ENCODE peak calls at places on chromosome 11, in seven cellular contexts. F is GM06990, I is breast epithelium, Y is esophagus squamous epithelium, S is A549, J is IMR-90, K is astrocyte. T is an unnamed sample.

GRCh38 chr11:65532388-65533064 is 7.6 kb downstream of the SCYL1 start:
- DNase-seq in K (no peak), Y (no peak), S (no peak), I (no peak), F (no peak), J (no peak), T (no peak)

GRCh38 chr11:106853850-106854401 is 164.3 kb downstream of the GUCY1A2 start:
- DNase-seq in Y (no peak), J (no peak), F (no peak), I (no peak), K (no peak), S (no peak), T (no peak)

GRCh38 chr11:111416231-111416960 is 37.3 kb upstream of the POU2AF1 start:
- DNase-seq in F (no peak), S (no peak), K (no peak), J (no peak), I (no peak), Y (no peak), T (no peak)

GRCh38 chr11:12599408-12600143 is 74.6 kb upstream of the TEAD1 start:
- DNase-seq in F (peak), S (peak), J (no peak), I (no peak), K (no peak), Y (no peak), T (no peak)

GRCh38 chr11:61577383-61578118 is 3.3 kb downstream of the SYT7 start:
- DNase-seq in F (no peak), I (no peak), J (no peak), Y (no peak), K (no peak), S (no peak), T (no peak)

GRCh38 chr11:12591706-12592105 is 82.5 kb upstream of the TEAD1 start:
- DNase-seq in K (no peak), S (no peak), F (no peak), I (no peak), J (no peak), Y (no peak), T (no peak)

GRCh38 chr11:111939836-111940604 is 2.9 kb downstream of the DIXDC1 start:
- DNase-seq in K (peak), F (no peak), Y (no peak), J (peak), S (no peak), I (no peak), T (no peak)

GRCh38 chr11:96426356-96427103 is 36.7 kb downstream of the JRKL start:
- DNase-seq in Y (no peak), J (peak), K (peak), I (no peak), S (peak), F (no peak), T (peak)

GRCh38 chr11:29119116-29119515 is 897.7 kb downstream of the KCNA4 start:
- DNase-seq in K (peak), J (peak), Y (no peak), S (no peak), I (no peak), F (no peak), T (no peak)

GRCh38 chr11:126808851-126809250 is 191.7 kb downstream of the KIRREL3 start:
- DNase-seq in F (no peak), I (no peak), J (peak), Y (no peak), K (no peak), S (no peak), T (no peak)

GRCh38 chr11:130025371-130025770 is 22.7 kb upstream of the PRDM10 start:
- DNase-seq in Y (no peak), J (no peak), F (no peak), S (no peak), I (no peak), K (no peak), T (no peak)

GRCh38 chr11:13269775-13270174 is 7.8 kb upstream of the BMAL1 start:
- DNase-seq in S (no peak), I (peak), Y (no peak), J (peak), K (peak), F (no peak), T (no peak)

GRCh38 chr11:10770626-10771254 is 19.7 kb downstream of the CTR9 start:
- DNase-seq in I (no peak), K (peak), F (no peak), J (peak), S (peak), Y (no peak), T (no peak)

GRCh38 chr11:704189-704798 is 1.7 kb upstream of the EPS8L2 start:
- DNase-seq in J (no peak), Y (no peak), K (no peak), I (no peak), F (no peak), S (no peak), T (no peak)

GRCh38 chr11:77345621-77346020 is 44.1 kb upstream of the GDPD4 start:
- DNase-seq in K (peak), F (no peak), S (no peak), Y (no peak), J (peak), I (no peak), T (no peak)

GRCh38 chr11:125263268-125263790 is 98.8 kb downstream of the PKNOX2 start:
- DNase-seq in S (no peak), K (peak), J (peak), F (no peak), Y (no peak), I (no peak), T (no peak)

GRCh38 chr11:131591051-131591461 is 220.6 kb downstream of the NTM start:
- DNase-seq in Y (no peak), F (no peak), S (no peak), K (no peak), I (no peak), J (no peak), T (no peak)

GRCh38 chr11:46675288-46675851 is 25.0 kb downstream of the ARHGAP1 start:
- DNase-seq in S (peak), K (peak), I (peak), F (no peak), J (peak), Y (no peak), T (no peak)

DNA sequence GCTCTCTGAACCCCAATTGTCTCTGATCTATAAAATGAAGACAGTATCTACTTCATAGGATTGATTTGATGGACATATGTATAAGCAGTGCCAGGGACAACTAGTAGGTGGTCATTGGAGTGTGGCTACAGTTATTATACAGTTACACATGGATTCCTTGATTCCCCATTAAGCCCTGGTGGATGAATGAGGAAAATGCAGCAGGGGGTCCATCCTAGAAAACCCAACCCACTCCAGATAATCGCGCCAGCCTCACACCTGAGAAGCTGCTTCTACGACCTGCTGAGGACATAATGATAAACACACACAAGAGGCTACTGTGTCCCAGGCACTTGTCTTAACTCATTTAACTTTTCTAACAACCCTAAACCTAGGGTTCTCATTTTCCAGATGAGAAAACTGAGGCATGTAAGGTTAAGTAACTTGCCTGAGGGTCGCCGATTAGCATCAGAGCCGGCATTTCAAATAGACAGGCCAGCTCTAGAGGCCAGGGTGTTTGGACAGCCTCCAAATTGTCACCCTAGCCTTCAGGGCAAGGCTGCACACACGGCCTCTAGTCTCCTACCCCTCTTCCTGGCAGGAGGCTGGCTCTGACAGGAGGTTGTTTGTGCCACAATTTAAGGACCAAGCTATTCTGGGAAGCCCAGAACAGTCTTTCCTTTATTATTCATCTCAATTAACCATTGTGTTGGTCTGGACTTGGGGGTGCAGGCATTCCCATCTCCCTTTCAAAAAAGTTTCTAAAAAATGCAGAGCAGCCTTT is 3.8 kb upstream of the C11orf91 start:
- DNase-seq in I (no peak), K (no peak), S (no peak), J (no peak), F (no peak), Y (no peak), T (no peak)
- TF ChIP-seq CTCF in I (no peak), K (peak), S (no peak), J (peak), F (no peak), Y (no peak), T (no peak)

DNA sequence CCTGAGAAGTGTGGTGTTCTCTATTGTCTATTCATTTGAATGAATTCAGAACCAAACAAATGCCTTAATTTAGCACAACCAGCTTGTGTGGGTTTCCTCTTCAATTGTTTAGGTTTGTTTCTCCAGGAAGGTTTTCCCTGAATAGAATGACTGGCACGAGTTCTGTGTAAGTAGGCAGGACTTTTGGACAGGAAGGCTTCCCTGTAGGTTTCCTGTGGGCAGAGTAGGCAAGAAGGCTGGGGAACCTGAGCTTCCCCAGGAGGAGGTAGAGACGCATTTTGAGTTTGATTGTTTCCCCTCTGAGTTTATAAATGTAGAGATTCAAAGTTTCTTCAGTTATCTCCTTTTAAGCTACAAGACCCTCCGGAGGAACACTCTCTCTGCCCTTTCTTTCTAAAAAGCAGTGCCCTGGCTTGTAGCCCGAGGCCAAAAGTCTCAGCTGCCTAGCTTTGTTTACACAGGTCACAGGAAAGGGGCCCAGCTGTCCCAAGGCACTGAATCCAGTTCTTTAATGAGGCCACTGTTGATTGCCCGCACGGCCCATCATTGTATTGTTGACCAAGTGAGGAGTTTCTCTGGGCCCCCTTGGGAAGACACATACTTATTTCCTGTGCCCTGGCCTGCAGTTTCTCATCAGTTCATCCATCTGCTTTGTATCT is 66.6 kb upstream of the RDX start:
- DNase-seq in J (no peak), F (no peak), Y (no peak), K (no peak), S (no peak), I (no peak), T (no peak)
- H3K4me3 ChIP-seq in J (no peak), F (no peak), Y (no peak), K (no peak), S (no peak), I (no peak), T (no peak)

GRCh38 chr11:73246303-73246702 is 25.8 kb upstream of the P2RY6 start:
- DNase-seq in S (no peak), Y (no peak), I (no peak), J (no peak), K (no peak), F (no peak), T (no peak)

GRCh38 chr11:73242291-73243092 is 24.4 kb downstream of the P2RY2 start:
- DNase-seq in J (peak), I (peak), S (peak), K (peak), Y (no peak), F (peak), T (no peak)

GRCh38 chr11:73245461-73245860 is 26.7 kb upstream of the P2RY6 start:
- DNase-seq in K (no peak), I (no peak), J (no peak), S (no peak), F (no peak), Y (no peak), T (no peak)

GRCh38 chr11:73243093-73243485 is 25.0 kb downstream of the P2RY2 start:
- DNase-seq in K (no peak), S (no peak), Y (no peak), J (no peak), F (no peak), I (no peak), T (no peak)

DNA sequence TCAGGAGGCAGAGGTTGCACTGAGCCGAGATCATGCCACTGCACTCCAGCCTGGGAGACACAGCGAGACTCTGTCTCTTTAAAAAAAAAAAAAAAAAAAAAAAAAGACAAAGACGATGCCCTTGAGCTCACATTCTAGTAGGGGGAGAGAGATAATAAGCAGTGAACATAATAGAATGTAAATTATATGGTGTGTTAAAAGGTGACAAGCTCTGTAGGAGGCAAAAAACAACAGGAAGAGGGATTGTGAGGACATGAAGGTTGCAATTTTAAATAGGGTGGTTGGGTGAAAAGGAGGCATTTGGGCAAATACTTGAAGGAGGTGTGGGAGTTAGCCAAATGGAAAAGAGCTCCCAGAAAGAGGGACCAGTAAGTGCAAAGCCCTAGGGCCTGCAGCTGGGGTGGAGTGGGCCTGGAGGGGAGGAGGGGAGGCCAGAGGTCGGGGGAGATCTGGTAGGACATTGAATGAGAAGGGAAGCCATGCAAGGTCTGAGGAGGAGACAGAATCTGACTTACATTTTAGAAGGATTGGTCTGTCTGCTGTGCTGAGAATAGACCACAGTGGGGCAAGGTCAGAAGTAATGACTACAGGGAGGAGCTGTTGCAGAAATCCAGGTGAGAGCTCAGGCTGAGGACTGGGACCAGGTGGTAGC is 26.6 kb downstream of the P2RY2 start:
- DNase-seq in K (no peak), I (no peak), S (no peak), F (no peak), J (no peak), Y (no peak), T (no peak)
- TF ChIP-seq CTCF in K (no peak), I (no peak), S (no peak), F (no peak), J (no peak), Y (no peak), T (no peak)

GRCh38 chr11:123357353-123357989 is 72.6 kb upstream of the GRAMD1B start:
- DNase-seq in J (no peak), K (no peak), S (no peak), F (no peak), I (no peak), Y (no peak), T (no peak)

GRCh38 chr11:123354371-123354770 is 75.7 kb upstream of the GRAMD1B start:
- DNase-seq in F (no peak), S (no peak), K (no peak), J (no peak), Y (no peak), I (no peak), T (no peak)

GRCh38 chr11:123356539-123356938 is 73.5 kb upstream of the GRAMD1B start:
- DNase-seq in J (no peak), F (no peak), K (no peak), Y (no peak), S (no peak), I (no peak), T (no peak)

GRCh38 chr11:123360267-123360936 is 69.7 kb upstream of the GRAMD1B start:
- DNase-seq in J (no peak), S (no peak), I (no peak), Y (no peak), F (no peak), K (no peak), T (no peak)

DNA sequence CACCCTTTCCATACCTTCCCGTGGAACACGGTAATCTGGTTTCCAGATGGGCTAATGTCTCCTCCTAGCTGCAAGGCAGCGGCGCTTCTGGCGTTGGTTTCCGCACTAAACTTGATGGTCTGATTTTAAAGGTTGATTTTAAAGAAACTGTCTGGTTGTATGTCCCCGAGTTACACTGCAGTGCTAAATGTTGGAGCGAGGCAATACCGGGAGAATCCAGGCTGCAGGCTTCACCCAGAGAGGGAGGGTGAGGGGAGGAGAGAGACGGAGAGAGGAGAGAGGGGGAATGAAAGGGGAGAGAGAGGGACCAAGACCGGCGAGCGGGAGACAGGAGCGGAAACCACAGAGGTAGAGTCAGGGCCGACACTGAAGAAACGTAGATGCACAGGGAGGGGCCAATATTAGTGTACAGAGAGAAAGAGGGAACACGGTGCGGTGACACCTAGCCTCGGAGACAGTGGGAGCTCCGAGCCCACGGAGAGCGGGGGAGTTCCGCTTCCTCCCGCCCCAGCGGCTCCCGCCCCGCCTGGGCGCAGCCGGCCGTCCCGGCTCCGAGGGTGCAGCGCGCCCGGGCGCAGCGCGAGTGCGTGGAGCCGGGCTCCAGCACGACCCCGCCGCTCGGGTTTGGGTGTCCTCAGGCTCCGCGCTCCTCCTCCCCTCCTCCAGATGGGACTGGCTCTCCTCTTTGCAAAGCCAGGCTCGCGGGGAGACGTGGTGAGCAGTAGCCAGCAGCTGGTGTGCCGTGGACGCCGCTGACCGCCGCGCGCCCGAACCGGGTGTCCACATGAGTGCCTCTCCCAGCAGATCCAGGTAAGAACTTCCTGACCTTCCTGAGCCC is 71.9 kb upstream of the GRAMD1B start:
- DNase-seq in Y (no peak), J (peak), I (no peak), K (peak), S (no peak), F (peak), T (no peak)
- H3K4me3 ChIP-seq in Y (peak), J (peak), I (peak), K (peak), S (peak), F (peak), T (peak)

GRCh38 chr11:1706634-1707400 is 9.8 kb downstream of the KRTAP5-6 start:
- DNase-seq in Y (no peak), F (no peak), K (no peak), I (no peak), S (peak), J (no peak), T (no peak)
- TF ChIP-seq CTCF in Y (no peak), F (peak), K (no peak), I (no peak), S (peak), J (peak), T (peak)

T was measured in GM12864.